ENCODE peak calls at places on chromosomes 12 and 14, in ten cellular contexts. One of them, this sample, is unnamed.

GRCh38 chr14:90354551-90355298 is 23.0 kb upstream of the NRDE2 start:
- DNase-seq in spleen: no peak
- DNase-seq in A549: no peak
- DNase-seq in stomach: no peak
- DNase-seq in IMR-90: no peak
- DNase-seq in right lobe of liver: no peak
- DNase-seq in esophagus squamous epithelium: no peak
- DNase-seq in tibial nerve: no peak
- DNase-seq in uterus: no peak
- DNase-seq in heart left ventricle: no peak
- DNase-seq in this sample: no peak

GRCh38 chr12:51183816-51184215 is 10.9 kb upstream of the TFCP2 start:
- DNase-seq in IMR-90: peak
- DNase-seq in spleen: no peak
- DNase-seq in stomach: peak
- DNase-seq in esophagus squamous epithelium: no peak
- DNase-seq in A549: no peak
- DNase-seq in tibial nerve: no peak
- DNase-seq in heart left ventricle: peak
- DNase-seq in right lobe of liver: no peak
- DNase-seq in uterus: no peak
- DNase-seq in this sample: no peak

GRCh38 chr12:70609203-70609602 is 28.0 kb downstream of the PTPRB start:
- DNase-seq in spleen: no peak
- DNase-seq in IMR-90: no peak
- DNase-seq in heart left ventricle: no peak
- DNase-seq in A549: no peak
- DNase-seq in tibial nerve: no peak
- DNase-seq in stomach: no peak
- DNase-seq in right lobe of liver: no peak
- DNase-seq in esophagus squamous epithelium: no peak
- DNase-seq in uterus: no peak
- DNase-seq in this sample: no peak

GRCh38 chr12:77847665-77848431 is 17.2 kb downstream of the NAV3 start:
- DNase-seq in A549: no peak
- DNase-seq in heart left ventricle: no peak
- DNase-seq in esophagus squamous epithelium: no peak
- DNase-seq in stomach: no peak
- DNase-seq in tibial nerve: no peak
- DNase-seq in IMR-90: peak
- DNase-seq in right lobe of liver: no peak
- DNase-seq in uterus: no peak
- DNase-seq in spleen: no peak
- DNase-seq in this sample: no peak

GRCh38 chr14:56145965-56146364 is 27.8 kb downstream of the PELI2 start:
- DNase-seq in A549: peak
- DNase-seq in tibial nerve: no peak
- DNase-seq in right lobe of liver: no peak
- DNase-seq in stomach: no peak
- DNase-seq in esophagus squamous epithelium: no peak
- DNase-seq in heart left ventricle: no peak
- DNase-seq in IMR-90: peak
- DNase-seq in uterus: no peak
- DNase-seq in spleen: no peak
- DNase-seq in this sample: no peak

GRCh38 chr12:114476159-114476558 is 70.2 kb upstream of the TBX5 start:
- DNase-seq in uterus: no peak
- DNase-seq in right lobe of liver: no peak
- DNase-seq in stomach: no peak
- DNase-seq in spleen: no peak
- DNase-seq in A549: peak
- DNase-seq in heart left ventricle: no peak
- DNase-seq in tibial nerve: no peak
- DNase-seq in esophagus squamous epithelium: no peak
- DNase-seq in IMR-90: peak
- DNase-seq in this sample: no peak

GRCh38 chr12:131536337-131536736 is 174.6 kb upstream of the SFSWAP start:
- DNase-seq in IMR-90: no peak
- DNase-seq in esophagus squamous epithelium: no peak
- DNase-seq in uterus: no peak
- DNase-seq in tibial nerve: peak
- DNase-seq in stomach: no peak
- DNase-seq in heart left ventricle: no peak
- DNase-seq in A549: no peak
- DNase-seq in spleen: no peak
- DNase-seq in right lobe of liver: no peak
- DNase-seq in this sample: no peak

GRCh38 chr12:55713721-55714120 is 2.1 kb upstream of the BLOC1S1 start:
- DNase-seq in uterus: no peak
- DNase-seq in spleen: no peak
- DNase-seq in heart left ventricle: no peak
- DNase-seq in A549: peak
- DNase-seq in stomach: no peak
- DNase-seq in IMR-90: peak
- DNase-seq in tibial nerve: no peak
- DNase-seq in right lobe of liver: no peak
- DNase-seq in esophagus squamous epithelium: no peak
- DNase-seq in this sample: no peak

GRCh38 chr14:23468704-23469126 is 788 bp upstream of the NGDN start:
- DNase-seq in spleen: no peak
- DNase-seq in stomach: no peak
- DNase-seq in tibial nerve: no peak
- DNase-seq in IMR-90: no peak
- DNase-seq in heart left ventricle: no peak
- DNase-seq in esophagus squamous epithelium: no peak
- DNase-seq in uterus: no peak
- DNase-seq in right lobe of liver: no peak
- DNase-seq in A549: no peak
- DNase-seq in this sample: no peak

GRCh38 chr14:39038542-39038941 is 64.5 kb downstream of the SEC23A start:
- DNase-seq in heart left ventricle: no peak
- DNase-seq in spleen: no peak
- DNase-seq in A549: no peak
- DNase-seq in tibial nerve: no peak
- DNase-seq in esophagus squamous epithelium: no peak
- DNase-seq in uterus: no peak
- DNase-seq in right lobe of liver: no peak
- DNase-seq in stomach: no peak
- DNase-seq in IMR-90: no peak
- DNase-seq in this sample: no peak

GRCh38 chr12:50101663-50102062 is 2.1 kb upstream of the GPD1 start:
- DNase-seq in IMR-90: peak
- DNase-seq in esophagus squamous epithelium: no peak
- DNase-seq in A549: peak
- DNase-seq in uterus: no peak
- DNase-seq in right lobe of liver: no peak
- DNase-seq in heart left ventricle: no peak
- DNase-seq in stomach: no peak
- DNase-seq in tibial nerve: no peak
- DNase-seq in spleen: no peak
- DNase-seq in this sample: no peak
- TF ChIP-seq CTCF in IMR-90: peak
- TF ChIP-seq CTCF in esophagus squamous epithelium: no peak
- TF ChIP-seq CTCF in A549: peak
- TF ChIP-seq CTCF in uterus: peak
- TF ChIP-seq CTCF in right lobe of liver: peak
- TF ChIP-seq CTCF in heart left ventricle: peak
- TF ChIP-seq CTCF in stomach: peak
- TF ChIP-seq CTCF in tibial nerve: peak
- TF ChIP-seq CTCF in spleen: no peak
- TF ChIP-seq CTCF in this sample: no peak

GRCh38 chr12:45912774-45913173 is 77.6 kb downstream of the SCAF11 start:
- DNase-seq in heart left ventricle: no peak
- DNase-seq in right lobe of liver: no peak
- DNase-seq in stomach: no peak
- DNase-seq in IMR-90: no peak
- DNase-seq in A549: no peak
- DNase-seq in uterus: no peak
- DNase-seq in spleen: no peak
- DNase-seq in esophagus squamous epithelium: no peak
- DNase-seq in tibial nerve: no peak
- DNase-seq in this sample: no peak

GRCh38 chr12:45913631-45914030 is 76.7 kb downstream of the SCAF11 start:
- DNase-seq in stomach: no peak
- DNase-seq in IMR-90: no peak
- DNase-seq in tibial nerve: no peak
- DNase-seq in uterus: no peak
- DNase-seq in A549: no peak
- DNase-seq in spleen: no peak
- DNase-seq in right lobe of liver: no peak
- DNase-seq in esophagus squamous epithelium: no peak
- DNase-seq in heart left ventricle: no peak
- DNase-seq in this sample: no peak

GRCh38 chr12:45918818-45919217 is 71.6 kb downstream of the SCAF11 start:
- DNase-seq in spleen: no peak
- DNase-seq in right lobe of liver: no peak
- DNase-seq in stomach: no peak
- DNase-seq in A549: no peak
- DNase-seq in IMR-90: no peak
- DNase-seq in tibial nerve: no peak
- DNase-seq in esophagus squamous epithelium: no peak
- DNase-seq in uterus: no peak
- DNase-seq in heart left ventricle: no peak
- DNase-seq in this sample: no peak

GRCh38 chr12:45909041-45909713 is 81.2 kb downstream of the SCAF11 start:
- DNase-seq in stomach: no peak
- DNase-seq in spleen: no peak
- DNase-seq in esophagus squamous epithelium: no peak
- DNase-seq in tibial nerve: no peak
- DNase-seq in uterus: no peak
- DNase-seq in IMR-90: peak
- DNase-seq in A549: no peak
- DNase-seq in heart left ventricle: no peak
- DNase-seq in right lobe of liver: no peak
- DNase-seq in this sample: no peak

GRCh38 chr12:45914090-45914489 is 76.3 kb downstream of the SCAF11 start:
- DNase-seq in esophagus squamous epithelium: no peak
- DNase-seq in right lobe of liver: no peak
- DNase-seq in uterus: no peak
- DNase-seq in tibial nerve: no peak
- DNase-seq in heart left ventricle: no peak
- DNase-seq in stomach: no peak
- DNase-seq in IMR-90: peak
- DNase-seq in A549: peak
- DNase-seq in spleen: no peak
- DNase-seq in this sample: no peak
- TF ChIP-seq POLR2A in esophagus squamous epithelium: no peak
- TF ChIP-seq POLR2A in right lobe of liver: no peak
- TF ChIP-seq POLR2A in uterus: no peak
- TF ChIP-seq POLR2A in tibial nerve: no peak
- TF ChIP-seq POLR2A in heart left ventricle: no peak
- TF ChIP-seq POLR2A in stomach: no peak
- TF ChIP-seq POLR2A in IMR-90: no peak
- TF ChIP-seq POLR2A in A549: no peak
- TF ChIP-seq POLR2A in spleen: no peak
- TF ChIP-seq POLR2A in this sample: no peak

GRCh38 chr12:126346087-126346486 is 1280.9 kb downstream of the AACS start:
- DNase-seq in IMR-90: no peak
- DNase-seq in right lobe of liver: no peak
- DNase-seq in spleen: no peak
- DNase-seq in heart left ventricle: no peak
- DNase-seq in A549: no peak
- DNase-seq in stomach: no peak
- DNase-seq in tibial nerve: no peak
- DNase-seq in uterus: no peak
- DNase-seq in esophagus squamous epithelium: no peak
- DNase-seq in this sample: no peak
- TF ChIP-seq CTCF in IMR-90: no peak
- TF ChIP-seq CTCF in right lobe of liver: no peak
- TF ChIP-seq CTCF in spleen: no peak
- TF ChIP-seq CTCF in heart left ventricle: no peak
- TF ChIP-seq CTCF in A549: no peak
- TF ChIP-seq CTCF in stomach: no peak
- TF ChIP-seq CTCF in tibial nerve: no peak
- TF ChIP-seq CTCF in uterus: no peak
- TF ChIP-seq CTCF in esophagus squamous epithelium: no peak
- TF ChIP-seq CTCF in this sample: no peak

DNA sequence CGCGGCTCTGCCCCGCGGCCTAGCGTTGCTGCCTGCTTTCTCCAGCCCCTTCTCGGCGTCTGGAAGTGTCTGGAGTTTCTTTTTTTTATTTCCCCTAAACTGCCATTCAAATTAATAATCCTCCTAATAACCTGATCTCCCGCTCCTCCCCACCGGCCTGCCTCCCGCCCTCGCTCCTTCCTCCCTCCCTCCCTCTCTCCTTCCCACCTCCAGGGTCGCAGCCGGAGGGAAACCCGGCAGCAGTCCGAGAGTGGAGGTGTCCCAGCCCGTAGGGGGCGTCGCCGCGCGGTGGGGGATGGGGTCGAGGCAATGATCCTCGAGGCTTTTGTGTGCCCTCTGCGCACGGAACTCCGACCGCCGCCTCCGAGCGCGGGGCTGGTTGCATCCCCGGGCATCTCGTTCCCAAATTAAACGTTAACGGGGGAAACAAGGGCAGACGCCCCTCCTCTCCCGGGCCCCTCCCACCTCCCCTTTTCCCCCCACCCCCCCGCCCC is 1.1 kb upstream of the SOCS2 start:
- DNase-seq in A549: peak
- DNase-seq in IMR-90: peak
- DNase-seq in esophagus squamous epithelium: no peak
- DNase-seq in tibial nerve: peak
- DNase-seq in spleen: peak
- DNase-seq in uterus: peak
- DNase-seq in heart left ventricle: peak
- DNase-seq in stomach: peak
- DNase-seq in right lobe of liver: peak
- DNase-seq in this sample: peak
- TF ChIP-seq POLR2A in A549: peak
- TF ChIP-seq POLR2A in IMR-90: no peak
- TF ChIP-seq POLR2A in esophagus squamous epithelium: no peak
- TF ChIP-seq POLR2A in tibial nerve: no peak
- TF ChIP-seq POLR2A in spleen: no peak
- TF ChIP-seq POLR2A in uterus: peak
- TF ChIP-seq POLR2A in heart left ventricle: no peak
- TF ChIP-seq POLR2A in stomach: peak
- TF ChIP-seq POLR2A in right lobe of liver: no peak
- TF ChIP-seq POLR2A in this sample: no peak

GRCh38 chr12:98838282-98838681 is 193.2 kb downstream of the APAF1 start:
- DNase-seq in A549: peak
- DNase-seq in esophagus squamous epithelium: no peak
- DNase-seq in uterus: no peak
- DNase-seq in spleen: no peak
- DNase-seq in stomach: no peak
- DNase-seq in IMR-90: peak
- DNase-seq in right lobe of liver: no peak
- DNase-seq in heart left ventricle: no peak
- DNase-seq in tibial nerve: no peak
- DNase-seq in this sample: no peak
- TF ChIP-seq CTCF in A549: no peak
- TF ChIP-seq CTCF in esophagus squamous epithelium: no peak
- TF ChIP-seq CTCF in uterus: no peak
- TF ChIP-seq CTCF in spleen: no peak
- TF ChIP-seq CTCF in stomach: no peak
- TF ChIP-seq CTCF in IMR-90: peak
- TF ChIP-seq CTCF in right lobe of liver: no peak
- TF ChIP-seq CTCF in heart left ventricle: peak
- TF ChIP-seq CTCF in tibial nerve: peak
- TF ChIP-seq CTCF in this sample: no peak

This sample was measured in Peyer's patch.